ENCODE peak calls at places on chromosomes 13 and 19, in seven cellular contexts. K is SW 1271; F is heart right ventricle; E is nephron progenitor cell; G is effector CD4-positive, alpha-beta T cell; J is smooth muscle cell of the brain vasculature; N is NCI-H2029 treated with DMSO at 0.1 percent for 48 hours. U is an unnamed sample.

GRCh38 chr13:26460652-26461051 is 96.8 kb upstream of the WASF3 start:
- DNase-seq in K (no peak), N (no peak), E (no peak), J (peak), F (peak), G (no peak), U (peak)

GRCh38 chr13:99224019-99224418 is 23.4 kb downstream of the UBAC2 start:
- DNase-seq in F (no peak), E (no peak), K (no peak), J (no peak), N (no peak), G (no peak), U (no peak)

GRCh38 chr19:14507704-14508246 is 10.4 kb downstream of the DNAJB1 start:
- DNase-seq in F (no peak), E (no peak), N (no peak), G (no peak), K (peak), J (no peak), U (no peak)

GRCh38 chr13:112679381-112679780 is 10.5 kb upstream of the ATP11A start:
- DNase-seq in E (no peak), K (no peak), N (no peak), J (no peak), G (no peak), F (no peak), U (no peak)

GRCh38 chr19:11513946-11514345 is 8.3 kb upstream of the ZNF653 start:
- DNase-seq in K (no peak), E (no peak), F (no peak), N (no peak), G (no peak), J (no peak), U (no peak)

GRCh38 chr19:15194938-15195337 is 5.9 kb downstream of the NOTCH3 start:
- DNase-seq in G (no peak), J (no peak), K (no peak), F (peak), E (no peak), N (no peak), U (no peak)

GRCh38 chr13:79246575-79246949 is 159.5 kb downstream of the RBM26 start:
- DNase-seq in F (no peak), K (no peak), J (no peak), N (no peak), G (no peak), E (no peak), U (no peak)

GRCh38 chr13:42968906-42969305 is 23.1 kb downstream of the EPSTI1 start:
- DNase-seq in E (no peak), G (no peak), N (no peak), J (no peak), F (no peak), K (no peak), U (no peak)

GRCh38 chr19:53057904-53058579 is 13.5 kb downstream of the ERVV-2 start:
- DNase-seq in K (no peak), F (peak), E (peak), G (no peak), J (no peak), N (peak), U (peak)

GRCh38 chr13:61768175-61768574 is 352.5 kb upstream of the PCDH20 start:
- DNase-seq in J (no peak), E (no peak), F (no peak), K (no peak), N (no peak), G (no peak), U (no peak)

GRCh38 chr13:59562924-59563323 is 600.8 kb downstream of the DIAPH3 start:
- DNase-seq in K (no peak), N (no peak), E (no peak), G (no peak), F (no peak), J (no peak), U (no peak)

GRCh38 chr13:87005511-87005910 is 665.7 kb upstream of the SLITRK5 start:
- DNase-seq in E (no peak), N (no peak), G (no peak), J (no peak), K (no peak), F (no peak), U (no peak)

GRCh38 chr13:112688560-112689497 is 1.0 kb upstream of the ATP11A start:
- DNase-seq in F (no peak), K (no peak), G (no peak), J (no peak), E (no peak), N (no peak), U (peak)

GRCh38 chr13:67052550-67053237 is 177.4 kb downstream of the PCDH9 start:
- DNase-seq in K (no peak), N (no peak), F (no peak), G (no peak), E (no peak), J (no peak), U (no peak)

GRCh38 chr13:70171151-70171550 is 62.9 kb upstream of the KLHL1 start:
- DNase-seq in G (no peak), F (no peak), E (no peak), K (no peak), N (no peak), J (no peak), U (no peak)

GRCh38 chr19:48738557-48739399 is 1.6 kb downstream of the RASIP1 start:
- DNase-seq in K (peak), E (peak), F (peak), N (peak), J (peak), G (peak), U (peak)

GRCh38 chr19:49361438-49362047 is 673 bp downstream of the TEAD2 start:
- DNase-seq in N (no peak), K (peak), J (peak), F (peak), G (no peak), E (peak), U (peak)

GRCh38 chr13:100491164-100491847 is 97.3 kb downstream of the GGACT start:
- DNase-seq in K (no peak), E (no peak), N (no peak), F (peak), G (no peak), J (no peak), U (no peak)

GRCh38 chr13:53105477-53105876 is 76.9 kb downstream of the OLFM4 start:
- DNase-seq in E (no peak), N (no peak), J (no peak), G (no peak), K (no peak), F (no peak), U (no peak)

GRCh38 chr13:39692650-39693438 is 37.4 kb downstream of the COG6 start:
- DNase-seq in G (no peak), J (no peak), F (no peak), E (no peak), N (no peak), K (no peak), U (no peak)

GRCh38 chr13:26601669-26602068 is 44.2 kb downstream of the WASF3 start:
- DNase-seq in J (no peak), N (peak), F (no peak), G (no peak), E (no peak), K (peak), U (no peak)

GRCh38 chr19:41696402-41697197 is 8.5 kb upstream of the CEACAM7 start:
- DNase-seq in N (no peak), J (no peak), E (peak), K (no peak), G (no peak), F (no peak), U (no peak)

GRCh38 chr19:3270908-3271307 is 46.4 kb downstream of the CELF5 start:
- DNase-seq in J (no peak), E (no peak), F (no peak), G (peak), K (peak), N (no peak), U (peak)

GRCh38 chr13:41137951-41138350 is 5.3 kb upstream of the KBTBD6 start:
- DNase-seq in J (no peak), N (no peak), K (no peak), E (no peak), G (no peak), F (no peak), U (no peak)

GRCh38 chr13:84433024-84433423 is 550.8 kb upstream of the SLITRK1 start:
- DNase-seq in F (no peak), N (no peak), J (no peak), E (no peak), K (peak), G (no peak), U (no peak)

GRCh38 chr19:53158119-53158656 is 665 bp downstream of the ZNF347 start:
- DNase-seq in J (no peak), N (no peak), E (peak), G (peak), F (peak), K (no peak), U (peak)

GRCh38 chr13:113051641-113052040 is 54.0 kb upstream of the F7 start:
- DNase-seq in N (no peak), G (no peak), E (no peak), F (no peak), J (no peak), K (no peak), U (no peak)

GRCh38 chr19:4238831-4239230 is 8.0 kb upstream of the YJU2 start:
- DNase-seq in F (no peak), N (no peak), K (no peak), J (no peak), E (no peak), G (no peak), U (no peak)

GRCh38 chr13:68523838-68524424 is 1293.8 kb upstream of the PCDH9 start:
- DNase-seq in G (no peak), N (no peak), J (no peak), K (no peak), E (no peak), F (no peak), U (no peak)

GRCh38 chr19:17473041-17473440 is 2.7 kb downstream of the SLC27A1 start:
- DNase-seq in J (no peak), E (no peak), F (no peak), K (peak), G (no peak), N (no peak), U (no peak)

GRCh38 chr13:113544896-113545295 is 39.7 kb upstream of the TFDP1 start:
- DNase-seq in F (no peak), G (no peak), E (no peak), N (no peak), J (no peak), K (no peak), U (peak)

GRCh38 chr19:12969292-12969988 is at the start of gene DAND5:
- DNase-seq in E (no peak), J (no peak), K (no peak), N (no peak), G (no peak), F (peak), U (peak)

GRCh38 chr13:27476943-27477681 is 26.7 kb upstream of the MTIF3 start:
- DNase-seq in J (no peak), K (no peak), E (no peak), F (no peak), N (no peak), G (no peak), U (no peak)

GRCh38 chr19:52687658-52688057 is 47.2 kb downstream of the ZNF611 start:
- DNase-seq in E (no peak), K (no peak), N (no peak), G (no peak), J (no peak), F (no peak), U (no peak)

GRCh38 chr19:8578642-8579265 is 1.5 kb upstream of the MYO1F start:
- DNase-seq in K (peak), J (peak), G (peak), F (peak), E (peak), N (peak), U (peak)

GRCh38 chr19:58229255-58229639 is 533 bp downstream of the ZNF544 start:
- DNase-seq in N (no peak), K (peak), E (peak), J (no peak), G (no peak), F (peak), U (peak)

GRCh38 chr19:43425567-43426392 is 11.1 kb downstream of the TEX101 start:
- DNase-seq in J (no peak), K (peak), G (no peak), E (no peak), F (no peak), N (peak), U (no peak)